ENCODE peak calls at places on chromosomes 7 and 10, in seven cellular contexts. E is nephron progenitor cell, R is astrocyte of the spinal cord, F is neural progenitor cell, U is BJ, X is astrocyte of the cerebellum, G is A549. N is an unnamed sample.

GRCh38 chr10:132616170-132616994 is 78.8 kb downstream of the INPP5A start:
- DNase-seq in E (no peak), R (no peak), F (no peak), U (no peak), X (no peak), G (no peak), N (peak)

GRCh38 chr7:142567676-142568075 is 181.6 kb upstream of the PRSS1 start:
- DNase-seq in E (no peak), R (no peak), F (no peak), U (no peak), X (no peak), G (no peak), N (no peak)

GRCh38 chr7:111499027-111499426 is 63.3 kb downstream of the IMMP2L start:
- DNase-seq in E (no peak), R (peak), F (no peak), U (no peak), X (peak), G (peak), N (no peak)

GRCh38 chr7:110281362-110281761 is 809.6 kb upstream of the LRRN3 start:
- DNase-seq in E (no peak), R (no peak), F (no peak), U (no peak), X (no peak), G (no peak), N (no peak)

GRCh38 chr10:24153537-24153936 is 55.4 kb upstream of the KIAA1217 start:
- DNase-seq in E (no peak), R (peak), F (no peak), U (no peak), X (no peak), G (no peak), N (no peak)

GRCh38 chr7:90713628-90714027 is 117.5 kb downstream of the CDK14 start:
- DNase-seq in E (no peak), R (no peak), F (no peak), U (no peak), X (no peak), G (no peak), N (no peak)

GRCh38 chr7:5333121-5334050 is 50.6 kb downstream of the SLC29A4 start:
- DNase-seq in E (no peak), R (no peak), F (no peak), U (no peak), X (no peak), G (no peak), N (no peak)

GRCh38 chr10:50937230-50937907 is 51.9 kb upstream of the A1CF start:
- DNase-seq in E (no peak), R (peak), F (peak), U (no peak), X (peak), G (peak), N (no peak)

GRCh38 chr7:78769551-78770101 is 683.8 kb downstream of the MAGI2 start:
- DNase-seq in E (no peak), R (no peak), F (no peak), U (no peak), X (no peak), G (no peak), N (no peak)

GRCh38 chr7:91683823-91684222 is 196.7 kb downstream of the MTERF1 start:
- DNase-seq in E (no peak), R (peak), F (no peak), U (no peak), X (peak), G (no peak), N (no peak)

GRCh38 chr7:143284591-143285453 is at the start of gene TMEM139:
- DNase-seq in E (no peak), R (no peak), F (peak), U (no peak), X (no peak), G (no peak), N (no peak)

GRCh38 chr10:14047431-14047830 is 283.3 kb downstream of the FRMD4A start:
- DNase-seq in E (no peak), R (no peak), F (no peak), U (no peak), X (no peak), G (no peak), N (no peak)

GRCh38 chr10:124798781-124799180 is 2.8 kb upstream of the ABRAXAS2 start:
- DNase-seq in E (no peak), R (no peak), F (no peak), U (no peak), X (no peak), G (no peak), N (no peak)

GRCh38 chr7:137454169-137455166 is 110.9 kb upstream of the PTN start:
- DNase-seq in E (peak), R (peak), F (peak), U (no peak), X (no peak), G (peak), N (no peak)

GRCh38 chr7:1691096-1691495 is 21.0 kb downstream of the ELFN1 start:
- DNase-seq in E (no peak), R (no peak), F (no peak), U (no peak), X (no peak), G (no peak), N (no peak)

GRCh38 chr7:43038229-43038628 is 74.2 kb upstream of the HECW1 start:
- DNase-seq in E (no peak), R (peak), F (no peak), U (peak), X (peak), G (no peak), N (no peak)

GRCh38 chr7:105680505-105681187 is 99.4 kb upstream of the EFCAB10 start:
- DNase-seq in E (no peak), R (no peak), F (no peak), U (no peak), X (no peak), G (no peak), N (no peak)

GRCh38 chr10:89645742-89646172 is 715 bp upstream of the PANK1 start:
- DNase-seq in E (no peak), R (no peak), F (no peak), U (no peak), X (no peak), G (no peak), N (no peak)

GRCh38 chr7:159145544-159145891 is 851 bp upstream of the VIPR2 start:
- DNase-seq in E (peak), R (no peak), F (no peak), U (no peak), X (no peak), G (no peak), N (no peak)

GRCh38 chr10:13658864-13659685 is 72.3 kb downstream of the PRPF18 start:
- DNase-seq in E (no peak), R (no peak), F (no peak), U (no peak), X (no peak), G (no peak), N (no peak)

GRCh38 chr10:103067484-103067883 is 125.6 kb downstream of the NT5C2 start:
- DNase-seq in E (no peak), R (no peak), F (no peak), U (no peak), X (no peak), G (no peak), N (no peak)

GRCh38 chr7:90931996-90932912 is 332.0 kb upstream of the FZD1 start:
- DNase-seq in E (no peak), R (peak), F (no peak), U (no peak), X (no peak), G (no peak), N (no peak)

GRCh38 chr7:29623976-29624375 is 60.3 kb downstream of the PRR15 start:
- DNase-seq in E (no peak), R (no peak), F (no peak), U (peak), X (no peak), G (no peak), N (no peak)

GRCh38 chr10:129678186-129678585 is 211.1 kb downstream of the MGMT start:
- DNase-seq in E (no peak), R (no peak), F (no peak), U (no peak), X (no peak), G (no peak), N (no peak)

GRCh38 chr10:58856508-58857240 is 319.8 kb upstream of the PHYHIPL start:
- DNase-seq in E (no peak), R (peak), F (peak), U (peak), X (peak), G (peak), N (no peak)

GRCh38 chr10:44311563-44311905 is 73.4 kb downstream of the CXCL12 start:
- DNase-seq in E (no peak), R (no peak), F (no peak), U (no peak), X (no peak), G (no peak), N (no peak)

GRCh38 chr10:11687357-11687771 is 54.8 kb upstream of the ECHDC3 start:
- DNase-seq in E (no peak), R (no peak), F (no peak), U (no peak), X (no peak), G (no peak), N (no peak)

GRCh38 chr7:297611-298374 is 7.8 kb downstream of the FOXL3 start:
- DNase-seq in E (no peak), R (no peak), F (no peak), U (no peak), X (no peak), G (no peak), N (no peak)

GRCh38 chr10:89771684-89772083 is 70.3 kb downstream of the KIF20B start:
- DNase-seq in E (no peak), R (no peak), F (no peak), U (no peak), X (no peak), G (no peak), N (no peak)

GRCh38 chr10:131676971-131677421 is 223.8 kb upstream of the PPP2R2D start:
- DNase-seq in E (peak), R (no peak), F (peak), U (no peak), X (no peak), G (no peak), N (no peak)

GRCh38 chr7:41891967-41892755 is 189.3 kb upstream of the INHBA start:
- DNase-seq in E (peak), R (no peak), F (peak), U (no peak), X (no peak), G (no peak), N (no peak)

GRCh38 chr10:80460399-80461207 is 6.5 kb downstream of the TSPAN14 start:
- DNase-seq in E (no peak), R (peak), F (peak), U (no peak), X (no peak), G (no peak), N (no peak)

GRCh38 chr10:3960496-3960895 is 175.5 kb upstream of the KLF6 start:
- DNase-seq in E (no peak), R (no peak), F (no peak), U (no peak), X (no peak), G (no peak), N (no peak)

GRCh38 chr10:83127942-83128575 is 1011.2 kb upstream of the GHITM start:
- DNase-seq in E (no peak), R (peak), F (no peak), U (no peak), X (peak), G (no peak), N (no peak)

GRCh38 chr10:78972160-78972946 is 96.4 kb upstream of the ZMIZ1 start:
- DNase-seq in E (peak), R (peak), F (peak), U (peak), X (peak), G (peak), N (no peak)

GRCh38 chr10:103696411-103697145 is 158.8 kb downstream of the SH3PXD2A start:
- DNase-seq in E (peak), R (peak), F (peak), U (peak), X (peak), G (peak), N (no peak)

GRCh38 chr10:52459097-52459496 is 145.0 kb downstream of the DKK1 start:
- DNase-seq in E (no peak), R (peak), F (no peak), U (no peak), X (no peak), G (no peak), N (no peak)

GRCh38 chr10:132606536-132607316 is 69.1 kb downstream of the INPP5A start:
- DNase-seq in E (no peak), R (no peak), F (no peak), U (no peak), X (no peak), G (no peak), N (no peak)

GRCh38 chr7:141220263-141220662 is 146.4 kb downstream of the TMEM178B start:
- DNase-seq in E (no peak), R (no peak), F (peak), U (no peak), X (no peak), G (peak), N (no peak)

GRCh38 chr7:88357794-88358533 is 51.3 kb upstream of the STEAP4 start:
- DNase-seq in E (no peak), R (no peak), F (no peak), U (no peak), X (no peak), G (no peak), N (no peak)
- TF ChIP-seq CTCF in E (no peak), R (peak), F (peak), U (no peak), X (peak), G (peak), N (no peak)

GRCh38 chr7:45584261-45585210 is 10.4 kb downstream of the ADCY1 start:
- DNase-seq in E (no peak), R (no peak), F (no peak), U (no peak), X (no peak), G (no peak), N (no peak)
- TF ChIP-seq CTCF in E (no peak), R (no peak), F (peak), U (no peak), X (no peak), G (no peak), N (no peak)

DNA sequence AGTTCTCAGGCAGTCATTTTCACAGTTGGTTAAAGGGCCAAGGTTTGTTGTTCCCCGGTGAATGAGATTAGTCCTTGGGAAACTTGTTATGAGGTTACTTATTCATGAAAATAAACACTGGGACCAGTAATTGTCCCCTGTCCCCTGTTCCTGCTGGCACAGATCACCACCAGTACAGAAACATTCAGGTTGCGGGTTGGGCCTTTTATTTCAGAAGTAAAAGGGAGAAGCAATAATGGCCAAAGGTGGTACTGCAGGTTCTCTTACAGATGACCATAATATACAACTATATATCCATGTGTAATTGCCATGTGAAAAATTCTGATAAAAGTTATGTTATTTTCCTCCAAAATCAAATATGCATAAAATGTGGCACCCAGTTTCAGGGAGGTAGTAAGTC is 442.0 kb downstream of the SORCS1 start:
- DNase-seq in E (no peak), R (no peak), F (no peak), U (no peak), X (no peak), G (no peak), N (no peak)
- TF ChIP-seq CTCF in E (peak), R (no peak), F (peak), U (no peak), X (no peak), G (no peak), N (no peak)

DNA sequence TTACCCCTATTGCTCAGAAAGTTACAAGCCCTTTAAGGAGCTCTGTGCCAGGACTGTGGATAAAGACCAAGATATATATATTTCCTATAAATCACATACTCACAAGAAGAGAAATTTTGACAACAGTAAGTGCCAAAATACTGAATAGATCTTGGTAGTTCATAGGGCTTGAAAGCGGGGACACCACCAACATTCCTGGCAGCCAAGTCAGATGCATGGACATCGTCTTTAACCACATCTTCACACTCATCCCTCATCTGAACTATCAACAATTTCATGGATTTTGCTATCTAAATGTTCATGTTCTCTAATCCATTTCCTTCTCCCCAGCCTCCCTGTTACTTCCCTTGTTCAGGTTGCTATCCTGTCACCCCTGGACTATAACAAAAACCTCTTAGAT is 67.4 kb upstream of the LRRC17 start:
- DNase-seq in E (no peak), R (no peak), F (no peak), U (no peak), X (no peak), G (no peak), N (no peak)
- TF ChIP-seq CTCF in E (no peak), R (no peak), F (no peak), U (no peak), X (no peak), G (no peak), N (no peak)

DNA sequence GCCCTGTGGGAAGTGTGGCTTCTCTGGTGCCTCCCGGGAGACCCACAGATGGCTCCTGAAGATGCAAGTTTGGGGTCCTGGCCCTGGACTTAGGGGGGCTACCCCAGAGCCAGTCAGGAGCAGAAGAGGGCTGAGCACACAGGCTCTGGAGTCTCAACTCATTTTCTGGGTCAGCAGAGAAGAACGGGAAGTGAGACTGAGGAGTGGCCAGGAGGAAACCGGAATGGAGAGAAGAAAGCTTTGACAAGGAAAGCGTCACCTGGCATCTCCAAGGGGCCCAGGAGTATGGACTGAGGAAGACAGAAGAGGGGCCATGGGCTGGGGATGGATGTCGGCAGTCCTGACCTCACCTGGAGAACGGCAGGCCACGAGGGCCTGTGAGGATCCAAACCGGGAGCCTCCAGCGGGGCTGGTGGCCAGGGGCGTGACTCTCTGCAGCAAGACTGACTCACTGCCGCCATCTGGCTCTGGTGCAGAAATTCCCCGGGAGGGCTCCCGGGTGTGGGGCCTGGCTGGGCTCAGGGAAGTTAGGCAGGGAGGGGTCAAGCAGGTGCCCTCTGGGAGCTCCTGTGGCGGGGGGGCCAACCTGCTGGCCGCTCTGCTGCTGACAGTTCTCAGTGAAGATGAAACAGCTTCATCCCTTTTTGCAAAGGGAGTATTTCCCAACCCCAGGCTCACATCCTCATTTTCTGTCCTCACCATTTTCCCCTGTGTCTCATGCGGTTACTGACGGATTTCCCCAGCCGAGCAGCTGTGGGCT is 23.6 kb downstream of the DAGLB start:
- DNase-seq in E (no peak), R (no peak), F (no peak), U (no peak), X (no peak), G (peak), N (no peak)
- TF ChIP-seq CTCF in E (no peak), R (peak), F (no peak), U (no peak), X (no peak), G (peak), N (no peak)

DNA sequence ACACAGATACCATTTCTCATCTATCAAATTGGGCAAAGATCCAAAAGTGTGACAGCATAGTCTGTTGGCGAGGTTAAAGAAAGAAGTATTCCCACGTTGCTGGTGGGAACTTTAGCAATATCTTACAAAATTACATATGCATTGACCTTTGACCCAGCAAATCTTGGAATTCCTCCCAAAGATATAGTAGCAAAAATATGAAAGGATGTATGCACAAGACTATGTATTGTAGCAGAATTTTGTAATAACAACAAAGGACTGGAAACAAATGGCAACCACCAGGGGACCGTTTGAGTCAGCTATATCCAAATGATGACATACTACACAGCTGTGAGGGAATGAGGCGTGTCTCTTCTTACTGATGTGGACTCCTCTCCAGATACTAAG is 50.2 kb downstream of the KCNH2 start:
- DNase-seq in E (no peak), R (no peak), F (no peak), U (no peak), X (no peak), G (peak), N (no peak)
- TF ChIP-seq CTCF in E (no peak), R (no peak), F (no peak), U (no peak), X (no peak), G (no peak), N (no peak)

N was measured in natural killer cell.